ENCODE peak calls at places on chromosomes 1 and 21, in six cellular contexts. C is ovary; E is hepatocyte; G is heart right ventricle; P is activated B cell treated with CpG ODN at 0.5 μM for 24 hours; L is CD4-positive, alpha-beta T cell. F is an unnamed sample.
A peak's percentile ranks its signal among the peaks of the same experiment; 100 is the strongest.

GRCh38 chr1:156624814-156625435 is 5.7 kb downstream of the HAPLN2 start:
- DNase-seq in E (no peak), L (no peak), G (peak; percentile 23), C (no peak), P (peak; percentile 30), F (no peak)

GRCh38 chr1:58649555-58649954 is 50.3 kb downstream of the MYSM1 start:
- DNase-seq in P (no peak), E (no peak), L (peak; percentile 42), C (peak; percentile 28), G (no peak), F (no peak)

GRCh38 chr1:229296541-229296941 is 25.6 kb downstream of the RAB4A start:
- DNase-seq in G (no peak), E (peak; percentile 48), C (no peak), P (no peak), L (no peak), F (no peak)

GRCh38 chr1:151606384-151606783 is 5.5 kb upstream of the SNX27 start:
- DNase-seq in E (peak; percentile 73), G (no peak), L (no peak), P (no peak), C (no peak), F (no peak)

GRCh38 chr1:38724160-38725131 is 135.1 kb downstream of the RRAGC start:
- DNase-seq in E (peak; percentile 42), P (no peak), L (no peak), G (no peak), C (no peak), F (no peak)

GRCh38 chr1:157170677-157171515 is 32.7 kb upstream of the ETV3 start:
- DNase-seq in G (no peak), C (no peak), P (no peak), E (peak; percentile 58), L (no peak), F (peak; percentile 30)

GRCh38 chr21:42146821-42147220 is 72.1 kb upstream of the ABCG1 start:
- DNase-seq in L (no peak), G (no peak), E (no peak), P (no peak), C (peak; percentile 10), F (peak; percentile 15)

GRCh38 chr1:37763791-37764741 is 854 bp downstream of the EPHA10 start:
- DNase-seq in P (no peak), L (peak; percentile 4), E (peak; percentile 78), G (no peak), C (peak; percentile 33), F (no peak)

GRCh38 chr21:17139696-17140095 is 373.1 kb upstream of the CXADR start:
- DNase-seq in E (no peak), P (no peak), L (no peak), G (no peak), C (no peak), F (no peak)

GRCh38 chr1:108017698-108018097 is 52.7 kb upstream of the VAV3 start:
- DNase-seq in G (no peak), P (no peak), E (no peak), C (no peak), L (no peak), F (no peak)

GRCh38 chr1:152954436-152954835 is 7.4 kb downstream of the SPRR5 start:
- DNase-seq in G (no peak), E (no peak), L (no peak), C (no peak), P (no peak), F (no peak)

GRCh38 chr1:203200059-203200553 is 13.6 kb upstream of the CHI3L1 start:
- DNase-seq in P (no peak), G (no peak), C (no peak), L (no peak), E (no peak), F (no peak)

GRCh38 chr21:31218830-31219608 is 125.0 kb downstream of the TIAM1 start:
- DNase-seq in P (no peak), C (no peak), G (peak; percentile 26), L (no peak), E (peak; percentile 37), F (peak; percentile 45)

GRCh38 chr1:96076589-96076988 is 645.0 kb upstream of the PTBP2 start:
- DNase-seq in C (no peak), L (no peak), G (no peak), E (no peak), P (no peak), F (no peak)

GRCh38 chr1:116131866-116132605 is 20.8 kb downstream of the MAB21L3 start:
- DNase-seq in C (no peak), G (no peak), E (no peak), L (no peak), P (no peak), F (no peak)
- TF ChIP-seq CTCF in C (no peak), G (no peak), E (no peak), L (no peak), P (no peak), F (no peak)

GRCh38 chr1:180507826-180508724 is 5.7 kb upstream of the ACBD6 start:
- DNase-seq in E (no peak), L (no peak), C (no peak), P (no peak), G (no peak), F (no peak)
- TF ChIP-seq CTCF in E (peak; percentile 3), L (no peak), C (no peak), P (no peak), G (no peak), F (no peak)

DNA sequence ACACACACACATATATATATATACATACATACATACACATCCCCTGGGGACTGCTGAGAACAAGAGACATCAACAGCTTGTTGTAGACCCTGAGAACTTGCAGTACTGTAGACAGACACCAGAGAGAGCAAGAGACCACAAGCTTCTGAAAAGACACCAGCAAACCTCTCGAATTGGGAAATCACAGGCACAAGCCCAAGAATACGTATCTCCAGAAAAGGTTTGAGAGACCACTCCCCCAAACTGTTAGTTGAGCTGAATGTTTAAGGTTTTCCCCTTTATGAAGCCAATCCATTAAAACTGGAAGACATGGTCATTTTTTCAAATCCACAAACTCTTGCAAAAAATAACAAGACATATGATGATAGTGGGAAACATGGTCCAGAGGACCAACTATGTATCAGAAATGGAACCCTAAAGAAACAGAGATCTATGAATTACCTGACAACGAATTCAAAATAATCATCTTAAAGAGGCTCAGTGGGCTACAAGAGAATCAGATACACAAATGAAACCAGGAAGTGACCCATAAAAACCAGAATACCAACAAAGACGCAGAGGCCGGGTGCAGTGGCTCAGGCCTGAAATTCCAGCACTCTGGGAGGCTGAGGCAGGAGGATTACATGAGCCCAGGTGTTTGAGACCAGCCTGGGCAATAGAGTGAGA is 45.1 kb downstream of the SLC2A1 start:
- DNase-seq in G (no peak), E (peak; percentile 76), L (peak; percentile 49), P (no peak), C (no peak), F (no peak)
- TF ChIP-seq CTCF in G (peak; percentile 72), E (peak; percentile 77), L (peak; percentile 80), P (peak; percentile 55), C (peak; percentile 47), F (no peak)

GRCh38 chr1:228272831-228273571 is 65.2 kb downstream of the OBSCN start:
- DNase-seq in P (peak; percentile 12), G (peak; percentile 27), L (no peak), C (no peak), E (no peak), F (peak; percentile 9)

GRCh38 chr1:228271701-228272251 is 63.9 kb downstream of the OBSCN start:
- DNase-seq in G (no peak), C (no peak), P (no peak), E (no peak), L (no peak), F (no peak)

GRCh38 chr1:228274452-228275153 is 66.8 kb downstream of the OBSCN start:
- DNase-seq in G (peak; percentile 10), L (no peak), E (no peak), P (peak; percentile 10), C (no peak), F (peak; percentile 19)

GRCh38 chr1:228273720-228274451 is 66.0 kb downstream of the OBSCN start:
- DNase-seq in G (peak; percentile 17), E (no peak), P (peak; percentile 10), L (no peak), C (no peak), F (peak; percentile 3)

DNA sequence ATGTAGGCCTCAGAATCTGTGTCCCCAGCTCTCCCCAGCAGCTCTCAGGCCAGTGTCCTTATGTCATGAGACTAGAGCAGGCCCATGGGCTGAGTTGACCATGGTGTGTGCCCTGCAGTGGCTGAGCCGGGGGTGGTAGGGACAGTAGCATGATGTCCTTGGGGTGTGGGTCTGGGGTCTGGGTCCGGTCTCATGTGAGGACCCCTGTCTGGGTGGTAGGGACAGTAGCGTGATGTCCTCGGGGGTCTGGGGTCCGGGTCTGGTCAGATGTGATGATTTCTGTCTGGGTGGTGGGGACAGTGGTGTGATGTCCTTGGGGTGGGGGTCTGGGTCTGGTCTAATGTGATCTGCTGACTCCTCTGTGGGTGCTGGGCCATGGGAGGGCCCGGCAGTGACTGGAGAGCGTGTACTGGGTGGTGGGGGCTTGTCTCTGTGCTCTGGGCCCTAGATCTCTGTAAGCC is 64.5 kb downstream of the OBSCN start:
- DNase-seq in L (no peak), P (no peak), C (no peak), E (no peak), G (no peak), F (no peak)
- TF ChIP-seq CTCF in L (no peak), P (no peak), C (no peak), E (no peak), G (no peak), F (no peak)

GRCh38 chr1:230385173-230385480 is 41.0 kb downstream of the PGBD5 start:
- DNase-seq in C (no peak), G (no peak), L (no peak), P (no peak), E (no peak), F (no peak)

GRCh38 chr1:230384380-230385172 is 41.6 kb downstream of the PGBD5 start:
- DNase-seq in C (no peak), E (no peak), G (no peak), L (no peak), P (no peak), F (no peak)

GRCh38 chr1:230382060-230382491 is 44.1 kb downstream of the PGBD5 start:
- DNase-seq in P (no peak), L (no peak), G (no peak), C (no peak), E (peak; percentile 45), F (no peak)

GRCh38 chr1:230381564-230381963 is 44.6 kb downstream of the PGBD5 start:
- DNase-seq in E (no peak), P (no peak), C (no peak), G (no peak), L (no peak), F (no peak)

GRCh38 chr1:230383425-230383824 is 42.7 kb downstream of the PGBD5 start:
- DNase-seq in C (no peak), P (no peak), G (no peak), L (no peak), E (no peak), F (no peak)
- TF ChIP-seq CTCF in C (no peak), P (no peak), G (no peak), L (no peak), E (no peak), F (no peak)

DNA sequence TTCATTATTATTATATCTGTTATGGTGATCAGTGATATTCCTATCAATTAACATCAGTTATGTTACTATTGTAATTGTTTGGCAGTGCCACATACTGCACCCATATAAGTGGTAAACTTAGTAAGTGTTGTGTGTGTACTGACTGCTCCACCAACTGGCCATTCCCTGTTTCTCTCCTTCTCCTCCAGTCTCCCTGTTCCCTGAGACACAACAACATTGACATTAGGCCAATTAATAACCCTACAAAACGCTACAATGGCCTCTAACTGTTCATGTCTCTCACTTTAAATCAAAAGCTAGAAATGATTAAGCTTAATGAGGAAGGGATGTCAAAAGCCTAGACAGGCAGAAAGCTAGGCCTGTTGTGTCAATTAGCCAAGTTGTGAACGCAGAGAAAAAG is 6.6 kb upstream of the THRAP3 start:
- DNase-seq in C (no peak), G (no peak), P (no peak), E (no peak), L (no peak), F (no peak)
- TF ChIP-seq CTCF in C (no peak), G (peak; percentile 33), P (no peak), E (peak; percentile 31), L (no peak), F (no peak)

GRCh38 chr1:234579967-234580366 is 30.0 kb downstream of the IRF2BP2 start:
- DNase-seq in P (no peak), C (no peak), L (no peak), G (no peak), E (no peak), F (no peak)
- TF ChIP-seq CTCF in P (no peak), C (no peak), L (peak; percentile 39), G (peak; percentile 26), E (peak; percentile 6), F (no peak)